ENCODE peak calls at places on chromosomes 2 and 18, in five cellular contexts. U is H9, M is neuronal stem cell, O is IMR-90, S is mesendoderm. J is an unnamed sample.
A peak's percentile ranks its signal among the peaks of the same experiment; 100 is the strongest.

GRCh38 chr2:168545439-168546082 is 89.5 kb downstream of the CERS6 start:
- DNase-seq in S (peak; percentile 89), M (peak; percentile 12), U (no peak), O (peak; percentile 88), J (peak; percentile 88)

GRCh38 chr2:205701509-205701908 is 19.2 kb downstream of the NRP2 start:
- DNase-seq in M (no peak), O (peak; percentile 80), S (no peak), U (no peak), J (peak; percentile 47)

GRCh38 chr2:10151462-10151861 is 28.9 kb downstream of the RRM2 start:
- DNase-seq in O (no peak), M (no peak), U (no peak), S (no peak), J (no peak)

GRCh38 chr2:177265834-177266817 is 1.6 kb upstream of the NFE2L2 start:
- DNase-seq in M (no peak), O (peak; percentile 46), U (no peak), S (no peak), J (peak; percentile 14)

GRCh38 chr2:42828487-42829416 is 36.4 kb upstream of the HAAO start:
- DNase-seq in S (peak; percentile 84), O (peak; percentile 63), U (peak; percentile 86), M (peak; percentile 79), J (peak; percentile 70)

GRCh38 chr2:144097440-144098225 is 422.3 kb downstream of the ZEB2 start:
- DNase-seq in O (no peak), M (no peak), U (no peak), S (no peak), J (peak; percentile 58)

GRCh38 chr2:239154971-239155805 is 245.6 kb downstream of the HDAC4 start:
- DNase-seq in O (no peak), S (no peak), M (no peak), U (peak; percentile 10), J (no peak)

GRCh38 chr2:170361359-170361936 is 183.5 kb downstream of the MYO3B start:
- DNase-seq in U (peak; percentile 64), M (no peak), S (peak; percentile 81), O (peak; percentile 50), J (peak; percentile 71)

GRCh38 chr2:27158468-27158867 is 9.7 kb downstream of the TCF23 start:
- DNase-seq in U (no peak), O (no peak), S (no peak), M (no peak), J (no peak)

GRCh38 chr2:84797271-84797670 is 83.6 kb downstream of the TRABD2A start:
- DNase-seq in S (no peak), M (no peak), O (no peak), U (no peak), J (no peak)

GRCh38 chr2:160974803-160975202 is 185.4 kb upstream of the TANK start:
- DNase-seq in U (no peak), M (no peak), O (peak; percentile 7), S (no peak), J (no peak)

GRCh38 chr2:186554850-186555785 is 34.7 kb upstream of the ITGAV start:
- DNase-seq in U (no peak), S (peak; percentile 67), M (no peak), O (peak; percentile 38), J (peak; percentile 52)

GRCh38 chr2:179235463-179236108 is 29.0 kb downstream of the SESTD1 start:
- DNase-seq in O (peak; percentile 40), U (no peak), S (no peak), M (no peak), J (no peak)

GRCh38 chr2:27891063-27891819 is 712 bp downstream of the BABAM2 start:
- DNase-seq in S (no peak), U (no peak), O (peak; percentile 83), M (peak; percentile 54), J (peak; percentile 77)

GRCh38 chr2:181962142-181962541 is 23.5 kb upstream of the PPP1R1C start:
- DNase-seq in U (no peak), O (no peak), S (no peak), M (no peak), J (no peak)

GRCh38 chr2:42009657-42010580 is 37.9 kb upstream of the PKDCC start:
- DNase-seq in S (no peak), U (no peak), O (peak; percentile 15), M (no peak), J (peak; percentile 55)

GRCh38 chr2:159785195-159785594 is 12.8 kb downstream of the CD302 start:
- DNase-seq in M (no peak), O (no peak), S (no peak), U (no peak), J (no peak)

GRCh38 chr18:49652841-49653240 is 91.0 kb downstream of the LIPG start:
- DNase-seq in U (no peak), M (no peak), O (no peak), S (peak; percentile 59), J (peak; percentile 40)

GRCh38 chr2:61218817-61219170 is 56.8 kb downstream of the C2orf74 start:
- DNase-seq in S (no peak), O (no peak), U (no peak), M (no peak), J (no peak)

GRCh38 chr2:209511637-209512036 is 87.8 kb downstream of the MAP2 start:
- DNase-seq in U (no peak), O (no peak), S (no peak), M (no peak), J (no peak)

GRCh38 chr2:219486424-219486959 is 12.2 kb upstream of the GMPPA start:
- DNase-seq in O (no peak), U (peak; percentile 83), S (peak; percentile 61), M (no peak), J (no peak)

GRCh38 chr18:45110577-45111506 is 430.2 kb downstream of the SETBP1 start:
- DNase-seq in S (no peak), M (no peak), U (no peak), O (no peak), J (no peak)

GRCh38 chr2:55842009-55842408 is 81.6 kb downstream of the EFEMP1 start:
- DNase-seq in M (no peak), O (peak; percentile 57), U (no peak), S (no peak), J (peak; percentile 85)

GRCh38 chr2:102289129-102289528 is 22.2 kb upstream of the IL1RL1 start:
- DNase-seq in S (no peak), M (no peak), O (peak; percentile 35), U (no peak), J (no peak)

GRCh38 chr2:47002480-47003381 is 87.1 kb upstream of the MCFD2 start:
- DNase-seq in O (no peak), M (peak; percentile 71), S (peak; percentile 87), U (no peak), J (peak; percentile 80)

GRCh38 chr2:189411860-189412259 is 29.4 kb upstream of the WDR75 start:
- DNase-seq in O (peak; percentile 96), M (no peak), U (no peak), S (no peak), J (peak; percentile 97)

GRCh38 chr18:27887711-27888495 is 289.0 kb downstream of the CDH2 start:
- DNase-seq in S (no peak), U (no peak), M (no peak), O (peak; percentile 6), J (peak; percentile 33)

GRCh38 chr2:101018934-101019333 is 16.8 kb downstream of the RPL31 start:
- DNase-seq in S (no peak), O (no peak), U (no peak), M (no peak), J (no peak)

GRCh38 chr2:177400337-177400923 is 7.9 kb downstream of the AGPS start:
- DNase-seq in O (peak; percentile 5), U (no peak), S (no peak), M (no peak), J (no peak)

GRCh38 chr2:144950874-144951560 is 431.1 kb upstream of the ZEB2 start:
- DNase-seq in O (peak; percentile 88), U (no peak), S (peak; percentile 70), M (no peak), J (peak; percentile 82)

DNA sequence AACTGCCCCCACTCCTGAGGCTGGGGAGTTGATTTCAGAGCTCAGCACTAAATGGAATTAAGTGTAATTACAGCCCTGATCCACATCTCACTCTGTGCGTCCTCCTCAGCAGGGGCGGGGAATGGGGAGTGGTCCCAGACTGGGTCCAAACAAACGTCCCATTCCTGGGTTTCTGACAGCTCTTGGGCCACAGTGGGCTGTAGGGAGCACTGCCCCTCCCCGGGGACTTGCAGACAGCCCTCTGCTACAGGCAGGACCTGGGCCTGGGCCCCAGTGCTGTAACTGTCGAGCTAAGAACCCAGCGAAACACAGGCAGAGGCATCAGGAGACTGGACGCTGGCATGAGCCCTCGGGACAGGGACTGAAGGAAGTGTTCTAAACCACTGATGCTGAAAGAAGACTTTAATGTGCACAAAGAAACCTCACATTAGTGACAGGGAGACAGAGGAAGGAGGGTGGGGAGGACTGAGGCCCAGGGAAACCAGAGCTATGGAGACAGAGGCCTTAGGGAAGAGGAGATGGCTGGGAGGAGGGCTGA is 5.7 kb upstream of the SEMA4C start:
- DNase-seq in M (no peak), O (no peak), S (peak; percentile 68), U (no peak), J (no peak)
- H2BK15ac ChIP-seq in M (peak overlapping the region; percentile 47), O (no peak overlapping the region), S (no peak overlapping the region), U (no peak overlapping the region), J (no peak overlapping the region)

DNA sequence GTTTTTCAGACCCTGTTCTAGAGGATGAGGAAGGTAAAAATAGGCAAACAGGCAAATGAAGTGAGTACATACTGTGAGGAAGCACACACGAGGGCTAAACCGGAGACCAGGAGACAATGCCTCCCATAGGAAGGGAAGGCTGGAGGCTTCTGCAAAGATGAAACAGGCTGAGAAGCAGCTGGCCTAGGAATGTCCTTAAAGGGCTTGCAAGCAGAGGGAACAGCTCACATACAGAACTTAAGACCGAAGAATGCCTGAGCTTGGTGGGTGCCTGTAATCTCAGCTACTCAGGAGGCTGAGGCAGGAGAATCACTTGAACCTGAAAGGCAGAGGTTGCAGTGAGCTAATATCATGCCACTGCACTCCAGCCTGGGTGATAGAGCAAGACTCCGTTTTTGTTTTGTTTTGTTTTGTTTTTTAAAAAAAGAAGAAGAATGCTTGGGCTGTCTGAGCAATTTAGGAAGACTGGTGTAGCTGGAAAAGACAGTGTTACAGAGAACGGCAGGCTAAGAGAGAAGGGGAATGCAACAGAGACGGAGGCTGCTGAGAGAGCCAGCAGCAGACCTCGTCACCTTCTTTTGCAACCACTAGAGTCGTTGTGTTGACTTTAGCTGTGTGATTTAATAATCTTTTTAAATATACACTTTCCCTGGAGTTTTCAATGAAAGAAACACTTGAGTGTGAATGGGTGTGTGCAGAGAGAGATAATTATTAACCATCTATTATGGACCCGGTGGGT is 232.7 kb downstream of the GALR1 start:
- DNase-seq in M (no peak), O (no peak), U (no peak), S (no peak), J (no peak)
- H2BK15ac ChIP-seq in M (no peak overlapping the region), O (no peak overlapping the region), U (no peak overlapping the region), S (no peak overlapping the region), J (no peak overlapping the region)

GRCh38 chr2:234974501-234975385 is 22.9 kb downstream of the SH3BP4 start:
- DNase-seq in S (peak; percentile 85), U (no peak), M (no peak), O (peak; percentile 74), J (peak; percentile 66)
- H2BK15ac ChIP-seq in S (no peak overlapping the region), U (no peak overlapping the region), M (peak overlapping the region; percentile 90), O (peak overlapping the region; percentile 3), J (peak overlapping the region; percentile 62)

DNA sequence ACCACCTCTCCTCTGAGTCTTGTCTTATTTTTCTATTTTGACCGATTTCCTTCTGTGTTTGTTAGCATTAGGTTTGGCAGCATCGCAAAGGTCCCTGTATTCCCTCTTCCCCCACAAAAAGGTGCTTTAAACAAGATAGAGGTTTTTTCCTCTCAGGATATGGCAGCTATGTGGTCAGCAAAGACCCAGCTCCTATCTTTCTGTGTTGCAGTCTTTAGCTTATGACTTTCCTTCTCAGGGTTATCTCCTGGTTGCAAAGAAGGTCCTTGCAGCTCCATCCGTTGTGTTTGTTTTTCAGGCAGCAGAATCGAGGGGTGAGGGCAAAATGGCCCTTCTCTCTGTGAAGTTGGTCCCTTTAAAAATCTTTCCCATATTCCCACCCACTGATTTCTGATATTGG is 38.4 kb downstream of the GALNT1 start:
- DNase-seq in M (no peak), S (no peak), U (no peak), O (no peak), J (no peak)
- H2BK15ac ChIP-seq in M (no peak overlapping the region), S (no peak overlapping the region), U (no peak overlapping the region), O (no peak overlapping the region), J (no peak overlapping the region)